ENCODE peak calls at places on chromosomes 2 and 18, in nine cellular contexts. E, O, U, W, K, N, X, Z and M are unnamed samples.

GRCh38 chr2:178825183-178825582 is 18.0 kb upstream of the TTN start:
- DNase-seq in E (no peak), O (no peak), U (no peak), W (no peak), K (no peak), N (peak), X (peak), Z (no peak), M (no peak)

GRCh38 chr2:43265006-43265770 is 38.8 kb upstream of the ZFP36L2 start:
- DNase-seq in E (no peak), O (no peak), U (no peak), W (no peak), K (no peak), N (no peak), X (no peak), Z (no peak), M (no peak)

GRCh38 chr2:38716185-38716584 is 35.0 kb downstream of the SRSF7 start:
- DNase-seq in E (no peak), O (no peak), U (no peak), W (no peak), K (no peak), N (no peak), X (peak), Z (no peak), M (no peak)

GRCh38 chr2:200161458-200161857 is 145.0 kb upstream of the SPATS2L start:
- DNase-seq in E (no peak), O (no peak), U (no peak), W (no peak), K (no peak), N (no peak), X (no peak), Z (no peak), M (no peak)

GRCh38 chr2:216485745-216486144 is 12.9 kb upstream of the RPL37A start:
- DNase-seq in E (no peak), O (no peak), U (no peak), W (no peak), K (no peak), N (no peak), X (no peak), Z (no peak), M (no peak)

GRCh38 chr18:58669731-58670379 is 1.4 kb upstream of the MALT1 start:
- DNase-seq in E (no peak), O (no peak), U (no peak), W (peak), K (no peak), N (peak), X (peak), Z (no peak), M (peak)

GRCh38 chr2:236981710-236982485 is 103.8 kb upstream of the COPS8 start:
- DNase-seq in E (no peak), O (no peak), U (no peak), W (no peak), K (no peak), N (no peak), X (no peak), Z (no peak), M (no peak)

GRCh38 chr18:75247041-75247551 is 36.5 kb downstream of the TSHZ1 start:
- DNase-seq in E (no peak), O (no peak), U (no peak), W (no peak), K (no peak), N (no peak), X (peak), Z (no peak), M (no peak)

GRCh38 chr2:61911510-61911909 is 6.0 kb downstream of the COMMD1 start:
- DNase-seq in E (no peak), O (no peak), U (no peak), W (no peak), K (no peak), N (no peak), X (peak), Z (no peak), M (peak)

GRCh38 chr2:217331577-217332139 is 471.8 kb upstream of the TNP1 start:
- DNase-seq in E (no peak), O (no peak), U (no peak), W (peak), K (no peak), N (peak), X (peak), Z (peak), M (no peak)

GRCh38 chr18:31946305-31947046 is 3.5 kb upstream of the TRAPPC8 start:
- DNase-seq in E (no peak), O (peak), U (no peak), W (no peak), K (no peak), N (no peak), X (no peak), Z (no peak), M (no peak)

GRCh38 chr2:99981840-99982239 is 160.6 kb downstream of the AFF3 start:
- DNase-seq in E (no peak), O (no peak), U (no peak), W (no peak), K (no peak), N (no peak), X (no peak), Z (no peak), M (no peak)

GRCh38 chr18:61605376-61606067 is 272.3 kb downstream of the CDH20 start:
- DNase-seq in E (no peak), O (no peak), U (no peak), W (no peak), K (no peak), N (no peak), X (no peak), Z (no peak), M (no peak)

GRCh38 chr2:86566158-86566827 is 3.0 kb upstream of the CHMP3 start:
- DNase-seq in E (no peak), O (no peak), U (no peak), W (no peak), K (no peak), N (no peak), X (peak), Z (no peak), M (no peak)

GRCh38 chr2:146388757-146389156 is 1456.1 kb upstream of the ACVR2A start:
- DNase-seq in E (no peak), O (no peak), U (no peak), W (no peak), K (no peak), N (no peak), X (no peak), Z (no peak), M (no peak)

GRCh38 chr2:236636261-236636660 is 66.6 kb downstream of the ACKR3 start:
- DNase-seq in E (no peak), O (peak), U (no peak), W (no peak), K (no peak), N (no peak), X (no peak), Z (no peak), M (no peak)

GRCh38 chr2:122749347-122749850 is 993.9 kb downstream of the TSN start:
- DNase-seq in E (no peak), O (no peak), U (no peak), W (no peak), K (no peak), N (peak), X (no peak), Z (no peak), M (no peak)

GRCh38 chr2:148812306-148812705 is 62.7 kb upstream of the KIF5C start:
- DNase-seq in E (no peak), O (no peak), U (no peak), W (no peak), K (no peak), N (peak), X (peak), Z (no peak), M (no peak)

GRCh38 chr2:202035941-202036372 is 2.3 kb downstream of the FZD7 start:
- DNase-seq in E (no peak), O (no peak), U (no peak), W (no peak), K (peak), N (no peak), X (peak), Z (no peak), M (no peak)

GRCh38 chr18:59311631-59312030 is 6.8 kb downstream of the CPLX4 start:
- DNase-seq in E (no peak), O (no peak), U (no peak), W (no peak), K (no peak), N (no peak), X (peak), Z (no peak), M (no peak)

GRCh38 chr2:218401834-218402370 is 2.2 kb downstream of the CTDSP1 start:
- DNase-seq in E (peak), O (no peak), U (no peak), W (no peak), K (no peak), N (no peak), X (no peak), Z (no peak), M (no peak)

GRCh38 chr2:96924775-96925747 is 55.2 kb upstream of the SEMA4C start:
- DNase-seq in E (no peak), O (no peak), U (no peak), W (no peak), K (no peak), N (no peak), X (no peak), Z (no peak), M (no peak)

GRCh38 chr2:143708682-143709081 is 579.5 kb downstream of the ARHGAP15 start:
- DNase-seq in E (no peak), O (no peak), U (no peak), W (no peak), K (no peak), N (no peak), X (no peak), Z (peak), M (no peak)

GRCh38 chr2:46963210-46963609 is 47.6 kb upstream of the MCFD2 start:
- DNase-seq in E (no peak), O (no peak), U (no peak), W (no peak), K (no peak), N (no peak), X (no peak), Z (no peak), M (no peak)

GRCh38 chr2:50770299-50770698 is 261.6 kb downstream of the NRXN1 start:
- DNase-seq in E (no peak), O (no peak), U (no peak), W (no peak), K (no peak), N (no peak), X (no peak), Z (no peak), M (no peak)

GRCh38 chr2:50769416-50769815 is 262.5 kb downstream of the NRXN1 start:
- DNase-seq in E (no peak), O (no peak), U (no peak), W (no peak), K (no peak), N (no peak), X (no peak), Z (no peak), M (no peak)

GRCh38 chr2:50773533-50773932 is 258.4 kb downstream of the NRXN1 start:
- DNase-seq in E (no peak), O (no peak), U (no peak), W (no peak), K (no peak), N (no peak), X (no peak), Z (no peak), M (no peak)

GRCh38 chr2:50777954-50778353 is 254.0 kb downstream of the NRXN1 start:
- DNase-seq in E (no peak), O (no peak), U (no peak), W (no peak), K (no peak), N (no peak), X (no peak), Z (no peak), M (no peak)

GRCh38 chr2:50772607-50773006 is 259.3 kb downstream of the NRXN1 start:
- DNase-seq in E (no peak), O (no peak), U (no peak), W (no peak), K (no peak), N (no peak), X (no peak), Z (no peak), M (no peak)
- TF ChIP-seq POLR2A in E (no peak), O (no peak), U (no peak), W (no peak), K (no peak), N (no peak), X (no peak), Z (no peak), M (no peak)

GRCh38 chr2:214808961-214809750 is at the start of gene BARD1:
- DNase-seq in E (peak), O (peak), U (peak), W (peak), K (peak), N (no peak), X (peak), Z (peak), M (peak)
- TF ChIP-seq POLR2A in E (no peak), O (no peak), U (peak), W (peak), K (peak), N (no peak), X (no peak), Z (no peak), M (no peak)

GRCh38 chr2:171999604-172000469 is at the start of gene METAP1D:
- DNase-seq in E (peak), O (peak), U (peak), W (peak), K (peak), N (peak), X (peak), Z (peak), M (peak)
- TF ChIP-seq POLR2A in E (peak), O (peak), U (no peak), W (peak), K (peak), N (peak), X (peak), Z (no peak), M (peak)

DNA sequence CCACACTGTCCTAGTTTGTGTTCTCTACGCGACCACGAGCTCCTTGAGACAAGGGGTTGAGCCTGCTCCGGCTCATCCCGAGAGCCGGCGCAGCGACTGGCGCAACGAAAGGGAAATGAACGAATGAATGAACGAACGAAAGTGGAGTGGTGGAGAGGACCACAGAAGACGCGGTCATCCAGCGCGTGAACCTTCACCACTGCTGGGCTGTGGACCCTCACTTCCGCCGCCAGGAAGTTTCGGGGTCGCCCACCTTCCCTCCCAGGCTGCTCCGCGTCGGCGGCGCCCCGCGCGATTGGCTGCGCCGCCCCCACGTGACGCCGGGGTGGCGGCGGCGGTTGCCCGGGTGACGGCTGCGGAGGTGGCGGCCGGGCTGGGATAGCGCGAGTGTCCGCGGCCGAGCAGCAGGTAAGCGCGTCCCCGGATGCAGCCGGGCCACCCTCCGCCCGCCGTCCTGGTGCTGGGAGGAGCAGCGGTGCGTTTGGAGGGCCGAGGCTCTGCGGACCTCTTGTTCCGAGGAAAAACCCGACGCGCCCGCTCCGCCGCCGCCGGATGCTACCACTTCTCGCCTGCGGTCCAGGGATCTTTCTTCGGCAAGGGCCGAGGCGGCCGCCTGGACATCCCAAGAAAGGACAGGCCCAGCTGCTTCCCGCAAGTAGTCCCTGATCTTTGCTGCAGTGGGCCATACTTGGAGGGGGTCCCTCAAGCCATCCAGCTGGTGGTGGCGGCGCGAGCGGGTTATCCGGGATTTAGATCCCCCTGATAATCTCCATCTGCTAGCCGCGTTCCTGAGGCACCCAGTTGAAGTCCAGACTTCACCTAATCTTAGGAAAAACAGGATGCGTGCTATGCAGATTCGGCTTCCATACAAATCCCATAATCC is at the start of gene ARMC9:
- DNase-seq in E (peak), O (peak), U (no peak), W (peak), K (peak), N (peak), X (peak), Z (peak), M (peak)
- TF ChIP-seq POLR2A in E (peak), O (no peak), U (no peak), W (peak), K (no peak), N (peak), X (no peak), Z (no peak), M (peak)

DNA sequence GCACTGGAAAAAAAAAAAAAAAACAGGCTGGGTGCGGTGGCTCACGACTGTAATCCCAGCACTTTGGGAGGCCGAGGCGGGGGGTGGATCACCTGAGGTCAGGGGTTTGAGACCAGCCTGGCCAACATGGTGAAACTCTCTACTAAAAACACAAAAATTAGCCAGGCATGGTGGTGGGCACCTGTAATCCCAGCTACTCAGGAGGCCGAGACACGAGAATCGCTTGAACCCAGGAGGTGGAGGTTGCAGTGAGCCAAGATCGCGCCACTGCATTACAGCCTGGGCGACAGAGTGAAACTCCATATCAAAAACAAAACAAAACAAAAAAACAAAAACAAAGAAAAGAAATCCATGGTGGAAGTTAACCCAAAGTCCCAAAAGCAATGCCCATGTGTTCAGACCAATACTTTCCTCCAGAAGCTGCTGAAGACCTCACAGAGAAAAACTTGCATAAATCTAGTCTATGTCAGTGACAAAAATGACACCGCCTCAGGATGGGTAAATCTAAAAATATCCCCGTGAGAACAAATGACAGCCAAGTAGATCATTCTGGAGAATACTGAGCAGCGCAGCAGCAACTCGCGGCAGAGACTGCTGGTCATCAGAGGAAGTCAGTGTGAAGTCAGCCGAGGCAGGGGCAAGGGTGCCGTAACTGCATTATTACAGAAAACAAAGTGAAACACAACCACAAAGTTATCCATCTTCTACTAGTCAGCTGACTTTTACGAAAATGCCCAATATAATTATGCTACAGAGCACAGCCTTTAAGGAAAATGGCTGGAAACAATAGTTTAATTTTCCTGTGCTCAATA is 41.0 kb downstream of the LPIN2 start:
- DNase-seq in E (peak), O (peak), U (no peak), W (no peak), K (peak), N (no peak), X (no peak), Z (peak), M (peak)
- TF ChIP-seq POLR2A in E (no peak), O (no peak), U (no peak), W (no peak), K (no peak), N (no peak), X (no peak), Z (no peak), M (no peak)

DNA sequence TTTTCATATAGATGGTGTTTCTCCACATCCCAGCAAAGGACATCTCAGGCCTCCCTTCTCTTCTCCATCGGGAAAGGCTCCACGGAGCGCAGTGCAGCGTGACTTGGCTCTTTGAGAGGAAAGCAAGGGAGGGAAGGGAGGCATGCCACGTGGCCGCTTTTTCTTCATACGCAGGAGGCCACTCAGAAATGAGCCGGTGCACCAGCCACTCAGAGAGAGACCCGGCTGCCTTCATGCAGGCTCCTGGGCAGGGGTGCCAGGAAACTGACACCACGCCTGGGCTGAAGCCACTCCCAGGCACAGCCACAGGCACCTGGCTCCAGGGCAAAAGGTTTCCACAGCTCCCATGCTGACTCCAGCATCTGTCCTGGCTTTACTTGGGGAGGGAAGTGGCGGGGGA is 11.1 kb upstream of the LOXHD1 start:
- DNase-seq in E (no peak), O (no peak), U (no peak), W (no peak), K (peak), N (no peak), X (no peak), Z (no peak), M (no peak)
- TF ChIP-seq POLR2A in E (no peak), O (no peak), U (no peak), W (no peak), K (no peak), N (no peak), X (no peak), Z (no peak), M (no peak)

DNA sequence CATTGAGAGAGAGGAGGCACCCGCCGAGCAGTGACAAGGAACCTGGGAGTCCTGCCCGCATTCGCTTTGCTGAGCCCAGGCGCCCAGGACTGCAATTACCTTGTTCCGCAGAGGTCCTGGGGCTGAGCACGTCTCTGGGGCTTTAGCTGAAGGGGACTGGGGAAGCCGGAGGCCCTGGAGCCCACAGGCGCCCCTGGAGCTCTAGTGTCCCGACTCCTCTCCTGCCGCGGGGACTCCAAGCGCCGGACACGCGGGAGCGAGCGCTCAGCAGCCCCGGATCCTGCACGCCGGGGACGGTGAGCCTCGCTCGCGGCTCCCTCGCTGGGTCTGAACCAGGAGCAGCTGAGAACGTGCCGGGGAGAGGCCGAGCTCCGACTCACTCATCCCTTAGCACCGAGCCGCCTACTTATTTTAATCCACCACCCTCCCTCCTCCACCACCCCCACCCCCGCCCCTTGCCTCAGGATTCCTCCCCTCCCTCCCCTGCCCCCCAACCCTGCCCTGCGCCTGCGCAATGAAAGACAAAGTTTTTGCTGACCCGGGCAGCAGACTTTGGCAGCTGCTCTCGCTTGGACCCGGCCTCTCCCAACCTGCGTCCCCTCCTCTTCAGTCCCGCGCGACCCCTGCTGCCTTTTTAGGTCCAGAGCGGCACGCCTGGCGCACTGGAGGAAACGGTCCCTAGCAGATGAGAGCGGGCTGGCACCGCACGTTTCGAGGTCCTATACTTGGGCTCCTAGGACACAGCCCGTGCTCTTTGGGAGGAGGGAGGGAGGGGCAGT is at the start of gene OSR1:
- DNase-seq in E (no peak), O (peak), U (no peak), W (peak), K (peak), N (peak), X (peak), Z (peak), M (no peak)
- TF ChIP-seq POLR2A in E (no peak), O (no peak), U (no peak), W (peak), K (peak), N (no peak), X (peak), Z (no peak), M (no peak)

GRCh38 chr2:188203756-188204155 is 87.9 kb upstream of the GULP1 start:
- DNase-seq in E (no peak), O (no peak), U (no peak), W (no peak), K (no peak), N (no peak), X (no peak), Z (no peak), M (no peak)
- TF ChIP-seq POLR2A in E (no peak), O (no peak), U (no peak), W (no peak), K (no peak), N (no peak), X (no peak), Z (no peak), M (no peak)